ENCODE peak calls at places on chromosomes 5 and 9, in nine cellular contexts. One of them, this sample, is unnamed.

GRCh38 chr9:21549890-21550289 is 67.8 kb upstream of the IFNE start:
- DNase-seq in pancreas: no peak
- DNase-seq in cardiac muscle cell: no peak
- DNase-seq in neural progenitor cell: no peak
- DNase-seq in DND-41: no peak
- DNase-seq in vagina: no peak
- DNase-seq in IMR-90: no peak
- DNase-seq in Peyer's patch: no peak
- DNase-seq in astrocyte: no peak
- DNase-seq in this sample: no peak

GRCh38 chr9:90423661-90424193 is 218.9 kb downstream of the DIRAS2 start:
- DNase-seq in cardiac muscle cell: no peak
- DNase-seq in astrocyte: no peak
- DNase-seq in vagina: no peak
- DNase-seq in pancreas: no peak
- DNase-seq in Peyer's patch: no peak
- DNase-seq in neural progenitor cell: no peak
- DNase-seq in IMR-90: no peak
- DNase-seq in DND-41: no peak
- DNase-seq in this sample: no peak

GRCh38 chr5:91420879-91421278 is 37.8 kb upstream of the ARRDC3 start:
- DNase-seq in vagina: no peak
- DNase-seq in DND-41: no peak
- DNase-seq in cardiac muscle cell: no peak
- DNase-seq in neural progenitor cell: no peak
- DNase-seq in astrocyte: no peak
- DNase-seq in IMR-90: no peak
- DNase-seq in pancreas: no peak
- DNase-seq in Peyer's patch: no peak
- DNase-seq in this sample: no peak

GRCh38 chr9:34675048-34675714 is 12.7 kb upstream of the CCL27 start:
- DNase-seq in pancreas: no peak
- DNase-seq in cardiac muscle cell: peak; percentile 85
- DNase-seq in vagina: no peak
- DNase-seq in Peyer's patch: peak; percentile 73
- DNase-seq in IMR-90: peak; percentile 59
- DNase-seq in astrocyte: peak; percentile 26
- DNase-seq in neural progenitor cell: peak; percentile 91
- DNase-seq in DND-41: peak; percentile 68
- DNase-seq in this sample: peak; percentile 62

GRCh38 chr9:98726735-98727134 is 18.0 kb upstream of the GABBR2 start:
- DNase-seq in Peyer's patch: no peak
- DNase-seq in IMR-90: peak; percentile 90
- DNase-seq in pancreas: no peak
- DNase-seq in neural progenitor cell: no peak
- DNase-seq in vagina: no peak
- DNase-seq in cardiac muscle cell: peak; percentile 61
- DNase-seq in astrocyte: peak; percentile 34
- DNase-seq in DND-41: no peak
- DNase-seq in this sample: no peak

GRCh38 chr9:69822091-69822750 is 1.6 kb downstream of the CFAP95 start:
- DNase-seq in astrocyte: peak; percentile 46
- DNase-seq in pancreas: no peak
- DNase-seq in IMR-90: peak; percentile 81
- DNase-seq in Peyer's patch: no peak
- DNase-seq in neural progenitor cell: peak; percentile 45
- DNase-seq in vagina: no peak
- DNase-seq in DND-41: no peak
- DNase-seq in cardiac muscle cell: no peak
- DNase-seq in this sample: no peak

GRCh38 chr9:135584371-135584770 is 22.8 kb downstream of the PAEP start:
- DNase-seq in Peyer's patch: no peak
- DNase-seq in IMR-90: no peak
- DNase-seq in pancreas: no peak
- DNase-seq in cardiac muscle cell: no peak
- DNase-seq in DND-41: no peak
- DNase-seq in vagina: peak; percentile 90
- DNase-seq in neural progenitor cell: no peak
- DNase-seq in astrocyte: no peak
- DNase-seq in this sample: no peak

GRCh38 chr5:83551826-83552225 is 80.3 kb downstream of the VCAN start:
- DNase-seq in astrocyte: peak; percentile 70
- DNase-seq in IMR-90: peak; percentile 92
- DNase-seq in vagina: no peak
- DNase-seq in pancreas: no peak
- DNase-seq in neural progenitor cell: no peak
- DNase-seq in Peyer's patch: no peak
- DNase-seq in cardiac muscle cell: peak; percentile 56
- DNase-seq in DND-41: no peak
- DNase-seq in this sample: no peak

GRCh38 chr5:158629591-158630312 is 470.0 kb downstream of the EBF1 start:
- DNase-seq in DND-41: no peak
- DNase-seq in IMR-90: no peak
- DNase-seq in vagina: no peak
- DNase-seq in pancreas: no peak
- DNase-seq in cardiac muscle cell: no peak
- DNase-seq in neural progenitor cell: no peak
- DNase-seq in astrocyte: no peak
- DNase-seq in Peyer's patch: no peak
- DNase-seq in this sample: no peak

GRCh38 chr5:127844631-127845030 is 141.4 kb downstream of the CCDC192 start:
- DNase-seq in Peyer's patch: no peak
- DNase-seq in vagina: no peak
- DNase-seq in astrocyte: no peak
- DNase-seq in pancreas: no peak
- DNase-seq in DND-41: no peak
- DNase-seq in neural progenitor cell: peak; percentile 52
- DNase-seq in IMR-90: no peak
- DNase-seq in cardiac muscle cell: no peak
- DNase-seq in this sample: no peak

GRCh38 chr5:155080721-155081120 is 67.2 kb downstream of the KIF4B start:
- DNase-seq in IMR-90: no peak
- DNase-seq in Peyer's patch: no peak
- DNase-seq in cardiac muscle cell: peak; percentile 16
- DNase-seq in neural progenitor cell: no peak
- DNase-seq in astrocyte: no peak
- DNase-seq in DND-41: no peak
- DNase-seq in vagina: no peak
- DNase-seq in pancreas: no peak
- DNase-seq in this sample: no peak

GRCh38 chr5:95530441-95530840 is 24.3 kb downstream of the SKIC3 start:
- DNase-seq in pancreas: no peak
- DNase-seq in IMR-90: peak; percentile 95
- DNase-seq in astrocyte: peak; percentile 88
- DNase-seq in Peyer's patch: no peak
- DNase-seq in cardiac muscle cell: peak; percentile 72
- DNase-seq in neural progenitor cell: no peak
- DNase-seq in DND-41: no peak
- DNase-seq in vagina: no peak
- DNase-seq in this sample: no peak

GRCh38 chr9:37976714-37977477 is 73.0 kb upstream of the SLC25A51 start:
- DNase-seq in cardiac muscle cell: peak; percentile 84
- DNase-seq in IMR-90: peak; percentile 97
- DNase-seq in pancreas: peak; percentile 67
- DNase-seq in astrocyte: peak; percentile 97
- DNase-seq in DND-41: no peak
- DNase-seq in Peyer's patch: no peak
- DNase-seq in vagina: no peak
- DNase-seq in neural progenitor cell: no peak
- DNase-seq in this sample: no peak

GRCh38 chr5:20500501-20500900 is 512.5 kb upstream of the CDH18 start:
- DNase-seq in neural progenitor cell: no peak
- DNase-seq in IMR-90: no peak
- DNase-seq in vagina: no peak
- DNase-seq in pancreas: no peak
- DNase-seq in Peyer's patch: no peak
- DNase-seq in astrocyte: no peak
- DNase-seq in DND-41: no peak
- DNase-seq in cardiac muscle cell: no peak
- DNase-seq in this sample: no peak

GRCh38 chr9:121735065-121735791 is 83.8 kb downstream of the DAB2IP start:
- DNase-seq in astrocyte: peak; percentile 59
- DNase-seq in Peyer's patch: no peak
- DNase-seq in IMR-90: peak; percentile 80
- DNase-seq in neural progenitor cell: peak; percentile 80
- DNase-seq in cardiac muscle cell: peak; percentile 65
- DNase-seq in DND-41: no peak
- DNase-seq in vagina: no peak
- DNase-seq in pancreas: no peak
- DNase-seq in this sample: no peak

GRCh38 chr9:77595426-77596051 is 52.6 kb downstream of the GNA14 start:
- DNase-seq in vagina: no peak
- DNase-seq in neural progenitor cell: no peak
- DNase-seq in DND-41: no peak
- DNase-seq in IMR-90: no peak
- DNase-seq in Peyer's patch: no peak
- DNase-seq in pancreas: no peak
- DNase-seq in cardiac muscle cell: peak; percentile 82
- DNase-seq in astrocyte: no peak
- DNase-seq in this sample: no peak

GRCh38 chr5:14257995-14258403 is 114.9 kb downstream of the TRIO start:
- DNase-seq in DND-41: no peak
- DNase-seq in neural progenitor cell: no peak
- DNase-seq in Peyer's patch: no peak
- DNase-seq in IMR-90: no peak
- DNase-seq in pancreas: no peak
- DNase-seq in cardiac muscle cell: no peak
- DNase-seq in vagina: no peak
- DNase-seq in astrocyte: no peak
- DNase-seq in this sample: no peak

GRCh38 chr9:95313010-95313498 is 4.5 kb downstream of the FANCC start:
- DNase-seq in astrocyte: peak; percentile 60
- DNase-seq in DND-41: no peak
- DNase-seq in vagina: no peak
- DNase-seq in IMR-90: peak; percentile 55
- DNase-seq in pancreas: peak; percentile 83
- DNase-seq in Peyer's patch: peak; percentile 87
- DNase-seq in cardiac muscle cell: peak; percentile 63
- DNase-seq in neural progenitor cell: peak; percentile 62
- DNase-seq in this sample: peak; percentile 77

GRCh38 chr5:131996210-131997025 is 15.0 kb downstream of the ACSL6 start:
- DNase-seq in IMR-90: no peak
- DNase-seq in astrocyte: no peak
- DNase-seq in Peyer's patch: peak; percentile 27
- DNase-seq in neural progenitor cell: no peak
- DNase-seq in DND-41: no peak
- DNase-seq in pancreas: peak; percentile 13
- DNase-seq in vagina: no peak
- DNase-seq in cardiac muscle cell: no peak
- DNase-seq in this sample: no peak

GRCh38 chr9:75359638-75360037 is 271.3 kb downstream of the OSTF1 start:
- DNase-seq in IMR-90: no peak
- DNase-seq in neural progenitor cell: no peak
- DNase-seq in astrocyte: no peak
- DNase-seq in pancreas: no peak
- DNase-seq in cardiac muscle cell: no peak
- DNase-seq in vagina: no peak
- DNase-seq in DND-41: no peak
- DNase-seq in Peyer's patch: no peak
- DNase-seq in this sample: no peak
- H3K4me3 ChIP-seq in IMR-90: no peak overlapping the region
- H3K4me3 ChIP-seq in neural progenitor cell: no peak overlapping the region
- H3K4me3 ChIP-seq in astrocyte: no peak overlapping the region
- H3K4me3 ChIP-seq in pancreas: no peak overlapping the region
- H3K4me3 ChIP-seq in cardiac muscle cell: no peak overlapping the region
- H3K4me3 ChIP-seq in vagina: no peak overlapping the region
- H3K4me3 ChIP-seq in DND-41: no peak overlapping the region
- H3K4me3 ChIP-seq in Peyer's patch: no peak overlapping the region
- H3K4me3 ChIP-seq in this sample: no peak overlapping the region

GRCh38 chr5:50839472-50839871 is 173.0 kb downstream of the PARP8 start:
- DNase-seq in DND-41: no peak
- DNase-seq in cardiac muscle cell: no peak
- DNase-seq in neural progenitor cell: no peak
- DNase-seq in astrocyte: no peak
- DNase-seq in pancreas: no peak
- DNase-seq in Peyer's patch: no peak
- DNase-seq in vagina: no peak
- DNase-seq in IMR-90: no peak
- DNase-seq in this sample: no peak

GRCh38 chr5:50836356-50836755 is 169.9 kb downstream of the PARP8 start:
- DNase-seq in vagina: no peak
- DNase-seq in astrocyte: no peak
- DNase-seq in Peyer's patch: no peak
- DNase-seq in cardiac muscle cell: no peak
- DNase-seq in IMR-90: no peak
- DNase-seq in neural progenitor cell: peak; percentile 24
- DNase-seq in pancreas: no peak
- DNase-seq in DND-41: no peak
- DNase-seq in this sample: no peak
- H3K36me3 ChIP-seq in vagina: peaks cover 8% of the 10 kb centered on the region
- H3K36me3 ChIP-seq in astrocyte: no peaks in the 10 kb centered on the region
- H3K36me3 ChIP-seq in Peyer's patch: peaks cover 19% of the 10 kb centered on the region
- H3K36me3 ChIP-seq in cardiac muscle cell: peaks cover 4% of the 10 kb centered on the region
- H3K36me3 ChIP-seq in IMR-90: peaks cover 1% of the 10 kb centered on the region
- H3K36me3 ChIP-seq in neural progenitor cell: peaks cover 4% of the 10 kb centered on the region
- H3K36me3 ChIP-seq in pancreas: no peaks in the 10 kb centered on the region
- H3K36me3 ChIP-seq in DND-41: peaks cover 63% of the 10 kb centered on the region
- H3K36me3 ChIP-seq in this sample: peaks cover 75% of the 10 kb centered on the region

GRCh38 chr9:123846966-123847365 is 83.0 kb downstream of the DENND1A start:
- DNase-seq in neural progenitor cell: no peak
- DNase-seq in DND-41: no peak
- DNase-seq in astrocyte: no peak
- DNase-seq in Peyer's patch: no peak
- DNase-seq in vagina: no peak
- DNase-seq in IMR-90: no peak
- DNase-seq in cardiac muscle cell: no peak
- DNase-seq in pancreas: no peak
- DNase-seq in this sample: no peak
- H3K9me3 ChIP-seq in neural progenitor cell: peaks cover 15% of the 10 kb centered on the region
- H3K9me3 ChIP-seq in DND-41: peaks cover 7% of the 10 kb centered on the region
- H3K9me3 ChIP-seq in astrocyte: no peaks in the 10 kb centered on the region
- H3K9me3 ChIP-seq in Peyer's patch: peaks cover 6% of the 10 kb centered on the region
- H3K9me3 ChIP-seq in vagina: peaks cover 19% of the 10 kb centered on the region
- H3K9me3 ChIP-seq in IMR-90: peaks cover 11% of the 10 kb centered on the region
- H3K9me3 ChIP-seq in cardiac muscle cell: no peaks in the 10 kb centered on the region
- H3K9me3 ChIP-seq in pancreas: no peaks in the 10 kb centered on the region
- H3K9me3 ChIP-seq in this sample: peaks cover 54% of the 10 kb centered on the region

GRCh38 chr9:91824591-91825339 is 125.3 kb downstream of the ROR2 start:
- DNase-seq in DND-41: no peak
- DNase-seq in neural progenitor cell: no peak
- DNase-seq in IMR-90: no peak
- DNase-seq in cardiac muscle cell: peak; percentile 80
- DNase-seq in pancreas: no peak
- DNase-seq in vagina: no peak
- DNase-seq in Peyer's patch: no peak
- DNase-seq in astrocyte: no peak
- DNase-seq in this sample: no peak
- H3K4me3 ChIP-seq in DND-41: no peak overlapping the region
- H3K4me3 ChIP-seq in neural progenitor cell: no peak overlapping the region
- H3K4me3 ChIP-seq in IMR-90: no peak overlapping the region
- H3K4me3 ChIP-seq in cardiac muscle cell: no peak overlapping the region
- H3K4me3 ChIP-seq in pancreas: no peak overlapping the region
- H3K4me3 ChIP-seq in vagina: peak overlapping the region; percentile 3
- H3K4me3 ChIP-seq in Peyer's patch: no peak overlapping the region
- H3K4me3 ChIP-seq in astrocyte: no peak overlapping the region
- H3K4me3 ChIP-seq in this sample: no peak overlapping the region

GRCh38 chr9:100591139-100591538 is 13.3 kb downstream of the CAVIN4 start:
- DNase-seq in IMR-90: no peak
- DNase-seq in pancreas: no peak
- DNase-seq in neural progenitor cell: no peak
- DNase-seq in DND-41: no peak
- DNase-seq in Peyer's patch: no peak
- DNase-seq in cardiac muscle cell: no peak
- DNase-seq in vagina: no peak
- DNase-seq in astrocyte: no peak
- DNase-seq in this sample: no peak
- H3K36me3 ChIP-seq in IMR-90: no peaks in the 10 kb centered on the region
- H3K36me3 ChIP-seq in pancreas: no peaks in the 10 kb centered on the region
- H3K36me3 ChIP-seq in neural progenitor cell: peaks cover 6% of the 10 kb centered on the region
- H3K36me3 ChIP-seq in DND-41: no peaks in the 10 kb centered on the region
- H3K36me3 ChIP-seq in Peyer's patch: no peaks in the 10 kb centered on the region
- H3K36me3 ChIP-seq in cardiac muscle cell: no peaks in the 10 kb centered on the region
- H3K36me3 ChIP-seq in vagina: no peaks in the 10 kb centered on the region
- H3K36me3 ChIP-seq in astrocyte: no peaks in the 10 kb centered on the region
- H3K36me3 ChIP-seq in this sample: no peaks in the 10 kb centered on the region